ENCODE peak calls at places on chromosomes 1 and 21, in four cellular contexts. H, P, M and C are unnamed samples.

GRCh38 chr1:39189592-39190041 is 14.9 kb upstream of the MACF1 start:
- DNase-seq in P (no peak), H (no peak), M (peak), C (no peak)

GRCh38 chr1:156445789-156446263 is 54.7 kb downstream of the MEF2D start:
- DNase-seq in M (peak), H (peak), P (peak), C (peak)

GRCh38 chr1:15684468-15685283 is 556 bp downstream of the PLEKHM2 start:
- DNase-seq in M (no peak), P (peak), H (no peak), C (peak)

GRCh38 chr1:153261793-153262371 is 2.4 kb downstream of the LORICRIN start:
- DNase-seq in P (no peak), M (no peak), H (no peak), C (no peak)

GRCh38 chr1:13836631-13837030 is 136.6 kb downstream of the PRDM2 start:
- DNase-seq in M (no peak), H (no peak), P (no peak), C (no peak)

GRCh38 chr1:225514671-225515081 is 86.8 kb upstream of the LBR start:
- DNase-seq in H (no peak), M (no peak), P (no peak), C (no peak)

GRCh38 chr1:234369033-234369430 is 4.2 kb upstream of the COA6 start:
- DNase-seq in P (no peak), H (no peak), M (no peak), C (no peak)

GRCh38 chr1:41341365-41341683 is 19.9 kb upstream of the FOXO6 start:
- DNase-seq in H (no peak), P (no peak), M (no peak), C (no peak)

GRCh38 chr1:77412794-77413530 is 131.1 kb downstream of the AK5 start:
- DNase-seq in H (no peak), M (no peak), P (no peak), C (no peak)

GRCh38 chr1:23037081-23037740 is 17.9 kb downstream of the KDM1A start:
- DNase-seq in H (no peak), M (no peak), P (no peak), C (no peak)

GRCh38 chr21:31912501-31912900 is 39.7 kb downstream of the HUNK start:
- DNase-seq in H (no peak), P (no peak), M (no peak), C (no peak)